ENCODE peak calls at places on chromosomes 4 and X, in five cellular contexts. J, X, D, F and H are unnamed samples.

GRCh38 chrX:119636419-119636818 is 30.2 kb upstream of the NKRF start:
- ATAC-seq in J (no peak), X (no peak), D (no peak), F (peak; percentile 28), H (no peak)

GRCh38 chrX:150526692-150527091 is 41.7 kb upstream of the MTM1 start:
- ATAC-seq in J (no peak), X (no peak), D (no peak), F (no peak), H (no peak)

GRCh38 chr4:80182237-80182866 is 15.0 kb upstream of the PRDM8 start:
- ATAC-seq in J (peak; percentile 26), X (no peak), D (no peak), F (peak; percentile 45), H (peak; percentile 37)

GRCh38 chr4:105936901-105937300 is 41.6 kb downstream of the NPNT start:
- ATAC-seq in J (no peak), X (no peak), D (peak; percentile 68), F (no peak), H (no peak)

GRCh38 chrX:101359966-101360365 is 11.4 kb upstream of the TIMM8A start:
- ATAC-seq in J (no peak), X (no peak), D (no peak), F (no peak), H (no peak)

GRCh38 chr4:8267077-8267476 is 2.5 kb upstream of the HTRA3 start:
- ATAC-seq in J (no peak), X (peak; percentile 54), D (peak; percentile 79), F (peak; percentile 58), H (peak; percentile 66)

GRCh38 chr4:112664611-112665010 is 27.7 kb downstream of the LARP7 start:
- ATAC-seq in J (no peak), X (no peak), D (no peak), F (no peak), H (no peak)

GRCh38 chr4:27360651-27361347 is 500.2 kb downstream of the STIM2 start:
- ATAC-seq in J (no peak), X (peak; percentile 30), D (no peak), F (no peak), H (no peak)

GRCh38 chrX:39477438-39478120 is 620.2 kb downstream of the BCOR start:
- ATAC-seq in J (peak; percentile 78), X (peak; percentile 58), D (peak; percentile 74), F (peak; percentile 75), H (no peak)

GRCh38 chr4:4492161-4492847 is 49.5 kb downstream of the STX18 start:
- ATAC-seq in J (no peak), X (no peak), D (no peak), F (peak; percentile 55), H (peak; percentile 90)

GRCh38 chrX:19684265-19684664 is 169.0 kb upstream of the MAP3K15 start:
- ATAC-seq in J (no peak), X (no peak), D (no peak), F (peak; percentile 34), H (peak; percentile 19)